ENCODE peak calls at places on chromosome 11, in six cellular contexts. K, W, U, C, S and T are unnamed samples.

GRCh38 chr11:78384231-78384630 is 33.4 kb downstream of the GAB2 start:
- DNase-seq in W (no peak), K (no peak), S (no peak), U (no peak), C (no peak), T (no peak)

GRCh38 chr11:680476-680875 is 14.5 kb downstream of the DEAF1 start:
- DNase-seq in W (no peak), C (no peak), U (peak), K (no peak), S (no peak), T (no peak)

GRCh38 chr11:19561011-19561410 is 151.6 kb upstream of the NAV2 start:
- DNase-seq in W (peak), K (peak), U (no peak), C (no peak), S (no peak), T (no peak)

GRCh38 chr11:127888396-127888795 is 699.0 kb downstream of the ETS1 start:
- DNase-seq in U (no peak), C (no peak), S (no peak), W (no peak), K (no peak), T (no peak)

GRCh38 chr11:35064114-35064800 is 74.7 kb upstream of the CD44 start:
- DNase-seq in U (no peak), K (peak), C (no peak), W (peak), S (peak), T (peak)

GRCh38 chr11:114171257-114172054 is 111.9 kb downstream of the ZBTB16 start:
- DNase-seq in C (no peak), K (no peak), S (no peak), W (no peak), U (peak), T (no peak)

GRCh38 chr11:8814209-8814922 is 96.6 kb upstream of the AKIP1 start:
- DNase-seq in K (no peak), W (no peak), S (peak), U (no peak), C (no peak), T (no peak)

GRCh38 chr11:3133456-3134217 is 31.5 kb downstream of the OSBPL5 start:
- DNase-seq in W (no peak), C (peak), S (no peak), K (no peak), U (peak), T (no peak)

GRCh38 chr11:35688023-35688422 is 25.4 kb downstream of the TRIM44 start:
- DNase-seq in C (no peak), S (peak), W (peak), K (peak), U (no peak), T (no peak)

GRCh38 chr11:66950113-66950535 is 8.1 kb downstream of the PC start:
- DNase-seq in W (peak), C (no peak), U (peak), S (peak), K (peak), T (no peak)

GRCh38 chr11:2516276-2517015 is 71.6 kb downstream of the KCNQ1 start:
- DNase-seq in W (no peak), C (no peak), K (no peak), S (no peak), U (peak), T (no peak)

GRCh38 chr11:19344661-19345518 is 104.1 kb upstream of the E2F8 start:
- DNase-seq in U (peak), W (peak), K (no peak), C (no peak), S (peak), T (no peak)

GRCh38 chr11:4072668-4073285 is 21.8 kb upstream of the RRM1 start:
- DNase-seq in W (peak), S (peak), U (peak), K (peak), C (peak), T (peak)

GRCh38 chr11:114057605-114058004 is 1.9 kb upstream of the ZBTB16 start:
- DNase-seq in K (no peak), W (no peak), U (no peak), C (no peak), S (no peak), T (no peak)

GRCh38 chr11:36130401-36130800 is 158.8 kb downstream of the COMMD9 start:
- DNase-seq in U (no peak), K (peak), C (no peak), W (peak), S (peak), T (peak)

GRCh38 chr11:34266090-34266912 is 91.5 kb downstream of the ABTB2 start:
- DNase-seq in C (no peak), K (peak), W (peak), S (peak), U (no peak), T (peak)

GRCh38 chr11:45983471-45983845 is 61.0 kb downstream of the LARGE2 start:
- DNase-seq in C (no peak), K (no peak), S (no peak), U (no peak), W (no peak), T (no peak)

GRCh38 chr11:60367009-60367408 is 11.3 kb upstream of the MS4A7 start:
- DNase-seq in U (no peak), W (no peak), C (no peak), K (no peak), S (no peak), T (no peak)

GRCh38 chr11:63699906-63700305 is 18.6 kb downstream of the RTN3 start:
- DNase-seq in U (no peak), W (no peak), S (no peak), K (no peak), C (no peak), T (no peak)

GRCh38 chr11:34988294-34989255 is 72.2 kb downstream of the PDHX start:
- DNase-seq in U (no peak), S (no peak), W (peak), C (no peak), K (peak), T (no peak)

GRCh38 chr11:1123970-1124369 is 33.8 kb upstream of the MUC5AC start:
- DNase-seq in U (no peak), C (no peak), K (no peak), W (no peak), S (no peak), T (no peak)

GRCh38 chr11:126943319-126943718 is 57.3 kb downstream of the KIRREL3 start:
- DNase-seq in S (no peak), C (no peak), K (no peak), W (no peak), U (no peak), T (no peak)

GRCh38 chr11:85752890-85753581 is 57.9 kb downstream of the SYTL2 start:
- DNase-seq in S (no peak), U (peak), W (no peak), K (no peak), C (peak), T (no peak)

GRCh38 chr11:20671856-20672546 is 2.6 kb downstream of the NELL1 start:
- DNase-seq in U (no peak), S (no peak), W (no peak), C (no peak), K (no peak), T (no peak)

GRCh38 chr11:34613462-34614183 is 7.3 kb upstream of the EHF start:
- DNase-seq in K (no peak), U (no peak), C (no peak), S (no peak), W (no peak), T (no peak)

GRCh38 chr11:45163956-45164575 is 17.6 kb downstream of the PRDM11 start:
- DNase-seq in W (peak), C (no peak), K (no peak), S (no peak), U (no peak), T (no peak)

GRCh38 chr11:75771646-75772410 is 3.2 kb downstream of the DGAT2 start:
- DNase-seq in C (no peak), K (peak), U (peak), S (peak), W (peak), T (peak)

GRCh38 chr11:3207530-3208189 is 11.0 kb downstream of the MRGPRG start:
- DNase-seq in K (no peak), U (no peak), W (no peak), S (no peak), C (peak), T (no peak)

GRCh38 chr11:111612211-111612610 is 10.0 kb downstream of the SIK2 start:
- DNase-seq in S (no peak), W (peak), C (no peak), U (no peak), K (no peak), T (no peak)

GRCh38 chr11:65362320-65362931 is 7.9 kb downstream of the TIGD3 start:
- DNase-seq in S (no peak), C (no peak), K (no peak), U (no peak), W (no peak), T (no peak)

GRCh38 chr11:66020618-66021357 is 5.5 kb downstream of the CATSPER1 start:
- DNase-seq in S (peak), U (peak), W (peak), C (no peak), K (peak), T (peak)

GRCh38 chr11:111582881-111583280 is 19.4 kb upstream of the SIK2 start:
- DNase-seq in U (no peak), C (no peak), W (peak), K (no peak), S (no peak), T (no peak)

GRCh38 chr11:134760307-134760706 is 348.3 kb upstream of the B3GAT1 start:
- DNase-seq in W (no peak), S (no peak), C (no peak), U (no peak), K (no peak), T (no peak)

GRCh38 chr11:66907751-66908173 is 50.4 kb downstream of the PC start:
- DNase-seq in U (peak), C (no peak), K (no peak), S (no peak), W (no peak), T (no peak)

GRCh38 chr11:123386746-123387510 is 43.1 kb upstream of the GRAMD1B start:
- DNase-seq in S (peak), K (no peak), U (peak), C (no peak), W (peak), T (no peak)

GRCh38 chr11:8649361-8649760 is 33.1 kb downstream of the TRIM66 start:
- DNase-seq in U (no peak), W (peak), S (peak), K (peak), C (no peak), T (peak)

DNA sequence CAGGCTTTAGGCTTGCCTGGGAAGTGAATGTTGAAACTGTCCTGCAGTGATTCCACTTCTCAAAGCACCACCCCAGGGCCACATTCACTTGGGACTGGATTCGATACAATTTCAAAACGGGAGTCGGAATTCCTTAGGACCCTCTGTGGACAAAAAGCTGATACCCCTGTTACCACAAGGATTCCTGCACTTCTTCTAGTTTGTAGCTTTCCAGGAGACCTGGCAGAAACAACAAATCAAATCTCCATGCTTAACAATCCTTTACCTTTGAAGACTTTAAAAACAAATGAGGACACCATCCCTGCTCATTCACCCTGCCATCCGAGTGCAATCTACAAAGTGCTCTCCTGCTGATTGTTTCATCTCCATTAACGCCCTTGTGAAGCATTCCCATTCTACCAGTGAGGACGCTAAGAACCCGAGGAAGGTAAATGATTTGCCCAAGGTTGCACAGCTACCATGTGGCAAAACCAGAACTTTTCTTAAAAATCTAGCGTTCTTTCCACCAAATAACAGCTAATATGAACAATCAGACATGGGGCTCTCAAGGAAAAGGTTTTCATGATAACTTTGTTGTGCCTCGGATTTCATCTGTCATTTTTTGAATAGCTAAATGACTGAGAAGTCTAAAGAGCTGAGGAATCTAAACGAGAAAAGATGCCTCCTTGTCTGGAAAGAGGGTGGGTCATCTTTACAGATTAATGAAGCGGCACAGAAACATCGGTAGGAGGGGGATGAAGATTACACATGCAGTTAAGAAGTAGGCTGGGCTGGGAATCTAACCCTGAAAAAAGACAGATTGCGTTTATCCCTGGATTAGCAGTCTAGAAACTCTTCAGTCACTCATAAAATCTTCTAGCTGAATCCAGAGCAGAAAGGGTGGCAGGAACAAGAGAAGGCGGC is 722 bp upstream of the MPZL2 start:
- DNase-seq in C (no peak), W (no peak), K (no peak), U (no peak), S (no peak), T (no peak)
- H3K4me3 ChIP-seq in C (peak), W (no peak), K (no peak), U (peak), S (no peak), T (no peak)

GRCh38 chr11:124746621-124747243 is 5.3 kb downstream of the VSIG2 start:
- DNase-seq in W (peak), U (peak), S (peak), K (peak), C (peak), T (no peak)

GRCh38 chr11:124748481-124749338 is 3.3 kb downstream of the VSIG2 start:
- DNase-seq in S (peak), U (no peak), C (no peak), K (no peak), W (peak), T (no peak)

GRCh38 chr11:124745835-124746620 is 6.0 kb downstream of the VSIG2 start:
- DNase-seq in C (no peak), K (no peak), S (peak), U (no peak), W (no peak), T (no peak)

GRCh38 chr11:124748100-124748418 is 4.0 kb downstream of the VSIG2 start:
- DNase-seq in U (no peak), S (no peak), K (no peak), C (no peak), W (no peak), T (no peak)

DNA sequence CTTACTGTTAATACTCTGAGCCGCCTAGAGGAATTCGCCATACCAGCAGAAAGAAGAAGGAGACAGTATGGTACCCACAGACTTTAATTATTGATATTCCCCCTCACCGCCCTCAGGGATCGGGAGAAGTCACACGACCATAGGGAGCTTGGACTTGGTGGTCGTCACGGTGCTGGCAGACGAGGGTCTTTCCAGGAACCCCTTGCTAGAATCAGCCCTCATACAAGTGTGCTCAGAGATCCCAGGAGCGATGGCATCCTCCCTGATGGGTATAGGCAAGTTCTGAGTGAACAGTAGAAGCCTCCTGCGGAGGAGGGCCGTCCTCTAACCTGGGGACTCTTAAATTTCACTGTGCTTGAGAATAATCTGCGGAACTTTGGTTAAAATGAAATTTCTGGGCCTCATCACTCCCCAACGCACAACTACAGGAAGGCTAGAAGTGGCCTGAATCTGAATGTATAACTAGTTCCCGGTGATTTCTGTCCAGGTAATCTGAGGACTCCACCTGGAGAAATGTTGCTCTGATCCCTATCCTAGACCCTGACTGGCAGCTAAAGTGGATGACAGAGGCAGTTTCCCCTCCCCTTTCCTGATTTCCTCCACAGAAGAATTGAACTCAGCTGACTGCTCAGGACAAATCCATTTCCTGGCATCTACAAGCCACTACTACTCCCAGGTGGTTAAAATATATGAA is 4.5 kb downstream of the VSIG2 start:
- DNase-seq in U (no peak), C (no peak), K (no peak), S (no peak), W (no peak), T (no peak)
- H3K4me3 ChIP-seq in U (peak), C (peak), K (no peak), S (no peak), W (no peak), T (no peak)

GRCh38 chr11:32137263-32137662 is 46.4 kb downstream of the RCN1 start:
- DNase-seq in K (peak), U (no peak), C (no peak), S (peak), W (peak), T (peak)

GRCh38 chr11:32136654-32137053 is 45.8 kb downstream of the RCN1 start:
- DNase-seq in U (no peak), K (no peak), S (no peak), C (no peak), W (no peak), T (no peak)

GRCh38 chr11:32140121-32140520 is 49.2 kb downstream of the RCN1 start:
- DNase-seq in W (no peak), S (no peak), K (no peak), U (no peak), C (no peak), T (no peak)

GRCh38 chr11:32138902-32139301 is 48.0 kb downstream of the RCN1 start:
- DNase-seq in K (no peak), U (no peak), C (no peak), S (no peak), W (no peak), T (no peak)

GRCh38 chr11:32137869-32138268 is 47.0 kb downstream of the RCN1 start:
- DNase-seq in C (no peak), U (no peak), K (no peak), S (no peak), W (no peak), T (no peak)
- H3K4me3 ChIP-seq in C (no peak), U (no peak), K (no peak), S (no peak), W (no peak), T (no peak)

GRCh38 chr11:121964591-121964990 is 151.4 kb downstream of the BLID start:
- DNase-seq in C (no peak), W (peak), U (no peak), S (peak), K (peak), T (peak)
- H3K4me3 ChIP-seq in C (no peak), W (no peak), U (no peak), S (no peak), K (no peak), T (no peak)

GRCh38 chr11:44110231-44110679 is 14.8 kb downstream of the EXT2 start:
- DNase-seq in K (peak), U (peak), W (peak), S (peak), C (peak), T (peak)
- H3K4me3 ChIP-seq in K (no peak), U (no peak), W (no peak), S (no peak), C (no peak), T (no peak)

DNA sequence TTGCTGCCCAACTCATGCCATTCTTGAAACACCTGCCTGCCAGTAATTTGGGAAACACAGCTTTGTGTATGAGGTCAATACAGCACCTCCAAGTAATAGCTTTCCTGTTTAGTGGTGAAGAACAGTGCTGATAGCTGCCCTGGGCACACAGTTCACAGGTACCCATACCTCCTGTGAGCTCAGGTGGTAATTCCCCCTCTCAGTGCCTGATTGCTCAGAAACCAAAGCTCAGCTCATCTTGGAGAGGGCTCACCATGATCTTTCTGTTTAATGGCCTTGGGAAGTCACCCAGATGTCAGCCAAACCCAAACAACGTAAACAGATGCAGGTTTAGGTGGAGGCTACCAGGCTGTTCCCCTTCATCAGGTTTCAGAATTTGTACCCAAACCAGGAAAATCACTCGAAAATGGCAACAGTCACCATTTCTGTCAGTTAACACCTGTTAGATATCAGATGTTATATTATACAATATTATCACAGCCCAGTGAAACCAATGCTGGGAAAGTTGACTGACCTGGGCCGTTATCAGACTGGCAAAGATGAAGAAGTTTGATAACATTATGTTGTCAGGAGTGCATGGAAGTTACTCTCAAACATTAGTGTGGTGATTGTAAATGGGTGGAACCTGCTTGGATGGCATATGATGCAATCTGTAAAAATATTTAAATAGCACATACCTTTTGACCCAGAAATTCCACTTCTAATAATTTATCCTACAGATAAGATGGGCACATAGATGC is 18.9 kb downstream of the VSTM5 start:
- DNase-seq in W (no peak), C (no peak), S (no peak), K (no peak), U (no peak), T (no peak)
- H3K4me3 ChIP-seq in W (no peak), C (no peak), S (no peak), K (no peak), U (no peak), T (no peak)

GRCh38 chr11:57497303-57498247 is 17.9 kb downstream of the SLC43A1 start:
- DNase-seq in K (no peak), W (no peak), S (no peak), C (no peak), U (no peak), T (no peak)
- H3K4me3 ChIP-seq in K (no peak), W (no peak), S (no peak), C (no peak), U (no peak), T (no peak)